ENCODE peak calls at places on chromosomes 16 and 17, in four cellular contexts. B is K562, T is GM12878, Z is HepG2. M is an unnamed sample.

GRCh38 chr16:74575175-74575804 is 31.6 kb downstream of the GLG1 start:
- DNase-seq in B (no peak), T (no peak), Z (no peak), M (no peak)

GRCh38 chr16:5851583-5851982 is 754.0 kb upstream of the EEF2KMT start:
- DNase-seq in B (no peak), T (no peak), Z (no peak), M (no peak)

GRCh38 chr17:74601944-74602572 is 10.0 kb upstream of the CD300LD start:
- DNase-seq in B (peak), T (no peak), Z (peak), M (peak)

GRCh38 chr17:38454528-38454927 is 26.3 kb downstream of the ARHGAP23 start:
- DNase-seq in B (no peak), T (no peak), Z (no peak), M (no peak)

GRCh38 chr16:55662641-55663040 is 6.9 kb downstream of the SLC6A2 start:
- DNase-seq in B (no peak), T (no peak), Z (no peak), M (no peak)

GRCh38 chr17:10046786-10047609 is 141.9 kb upstream of the RCVRN start:
- DNase-seq in B (no peak), T (peak), Z (no peak), M (no peak)

GRCh38 chr16:88415381-88416323 is 32.9 kb downstream of the ZNF469 start:
- DNase-seq in B (peak), T (no peak), Z (no peak), M (no peak)

GRCh38 chr17:35846055-35846809 is 22.5 kb downstream of the HEATR9 start:
- DNase-seq in B (no peak), T (no peak), Z (no peak), M (no peak)

GRCh38 chr16:87234601-87235000 is 82.6 kb downstream of the C16orf95 start:
- DNase-seq in B (no peak), T (no peak), Z (no peak), M (no peak)

GRCh38 chr16:81465375-81465943 is 20.9 kb downstream of the CMIP start:
- DNase-seq in B (no peak), T (no peak), Z (peak), M (no peak)

GRCh38 chr17:50044483-50044882 is 11.4 kb upstream of the ITGA3 start:
- DNase-seq in B (no peak), T (no peak), Z (no peak), M (no peak)

GRCh38 chr16:31460582-31461002 is 1.3 kb downstream of the ARMC5 start:
- DNase-seq in B (peak), T (no peak), Z (peak), M (peak)

GRCh38 chr17:54967621-54968258 is 714 bp downstream of the COX11 start:
- DNase-seq in B (peak), T (no peak), Z (peak), M (peak)

GRCh38 chr17:61238455-61238933 is 161.1 kb upstream of the TBX2 start:
- DNase-seq in B (no peak), T (no peak), Z (no peak), M (no peak)

GRCh38 chr17:52410781-52411180 is 252.3 kb upstream of the CA10 start:
- DNase-seq in B (no peak), T (no peak), Z (peak), M (no peak)

GRCh38 chr17:38745545-38745944 is 2.6 kb downstream of the PCGF2 start:
- DNase-seq in B (no peak), T (no peak), Z (peak), M (no peak)

GRCh38 chr17:50308666-50309065 is 34.4 kb downstream of the TMEM92 start:
- DNase-seq in B (no peak), T (no peak), Z (no peak), M (no peak)

GRCh38 chr17:66945451-66945850 is 19.1 kb upstream of the CACNG4 start:
- DNase-seq in B (no peak), T (no peak), Z (no peak), M (no peak)

GRCh38 chr17:39781028-39781800 is 43.5 kb downstream of the GRB7 start:
- DNase-seq in B (no peak), T (no peak), Z (no peak), M (no peak)

GRCh38 chr17:13405807-13406206 is 195.9 kb downstream of the HS3ST3A1 start:
- DNase-seq in B (no peak), T (no peak), Z (peak), M (no peak)

GRCh38 chr16:80948886-80949502 is 57.7 kb downstream of the CMC2 start:
- DNase-seq in B (peak), T (no peak), Z (peak), M (peak)

GRCh38 chr16:86078121-86078600 is 179.2 kb downstream of the IRF8 start:
- DNase-seq in B (no peak), T (no peak), Z (no peak), M (no peak)

GRCh38 chr17:81049973-81050551 is 15.1 kb downstream of the BAIAP2 start:
- DNase-seq in B (no peak), T (peak), Z (no peak), M (no peak)

GRCh38 chr17:32446949-32447348 is 2.6 kb downstream of the PSMD11 start:
- DNase-seq in B (no peak), T (no peak), Z (no peak), M (no peak)

GRCh38 chr16:11615756-11616447 is 29.2 kb upstream of the LITAF start:
- DNase-seq in B (peak), T (no peak), Z (peak), M (peak)

GRCh38 chr16:68274441-68274840 is 10.1 kb downstream of the SLC7A6 start:
- DNase-seq in B (no peak), T (no peak), Z (no peak), M (no peak)

GRCh38 chr16:56866955-56867830 is 2.2 kb downstream of the SLC12A3 start:
- DNase-seq in B (peak), T (no peak), Z (peak), M (peak)

GRCh38 chr17:69402052-69402451 is 12.4 kb upstream of the MAP2K6 start:
- DNase-seq in B (no peak), T (no peak), Z (peak), M (no peak)

GRCh38 chr16:81703177-81704155 is 75.6 kb upstream of the PLCG2 start:
- DNase-seq in B (no peak), T (no peak), Z (no peak), M (peak)

GRCh38 chr17:31834448-31834847 is 24.6 kb downstream of the COPRS start:
- DNase-seq in B (no peak), T (peak), Z (no peak), M (no peak)

GRCh38 chr17:33381201-33381600 is 88.1 kb upstream of the ASIC2 start:
- DNase-seq in B (no peak), T (no peak), Z (no peak), M (peak)

GRCh38 chr16:81003610-81004460 is 2.9 kb downstream of the CMC2 start:
- DNase-seq in B (no peak), T (no peak), Z (no peak), M (no peak)

GRCh38 chr17:1058423-1059130 is 61.6 kb downstream of the TIMM22 start:
- DNase-seq in B (peak), T (no peak), Z (peak), M (peak)

GRCh38 chr17:304461-304860 is 48.1 kb downstream of the RPH3AL start:
- DNase-seq in B (no peak), T (no peak), Z (no peak), M (peak)

GRCh38 chr16:68319185-68319908 is 8.5 kb downstream of the PRMT7 start:
- DNase-seq in B (no peak), T (no peak), Z (no peak), M (no peak)

GRCh38 chr17:80361495-80362220 is 53.3 kb upstream of the ENDOV start:
- DNase-seq in B (peak), T (no peak), Z (no peak), M (peak)

GRCh38 chr16:58635502-58635901 is 5.9 kb upstream of the CNOT1 start:
- DNase-seq in B (no peak), T (no peak), Z (no peak), M (no peak)

GRCh38 chr16:58634265-58634802 is 4.7 kb upstream of the CNOT1 start:
- DNase-seq in B (no peak), T (no peak), Z (peak), M (no peak)

GRCh38 chr16:58628845-58629680 is 563 bp downstream of the CNOT1 start:
- DNase-seq in B (peak), T (peak), Z (peak), M (peak)

GRCh38 chr16:58629681-58630640 is at the start of gene CNOT1:
- DNase-seq in B (peak), T (peak), Z (peak), M (peak)
- TF ChIP-seq EZH2 in B (no peak), T (no peak), Z (no peak), M (no peak)

GRCh38 chr16:83994087-83994486 is 26.0 kb downstream of the NECAB2 start:
- DNase-seq in B (no peak), T (no peak), Z (peak), M (no peak)

GRCh38 chr16:83994703-83995102 is 26.7 kb downstream of the NECAB2 start:
- DNase-seq in B (no peak), T (no peak), Z (no peak), M (no peak)

GRCh38 chr16:83996481-83997252 is 28.6 kb downstream of the NECAB2 start:
- DNase-seq in B (peak), T (no peak), Z (no peak), M (peak)

GRCh38 chr16:83998091-83998490 is 30.0 kb downstream of the NECAB2 start:
- DNase-seq in B (no peak), T (no peak), Z (no peak), M (no peak)

DNA sequence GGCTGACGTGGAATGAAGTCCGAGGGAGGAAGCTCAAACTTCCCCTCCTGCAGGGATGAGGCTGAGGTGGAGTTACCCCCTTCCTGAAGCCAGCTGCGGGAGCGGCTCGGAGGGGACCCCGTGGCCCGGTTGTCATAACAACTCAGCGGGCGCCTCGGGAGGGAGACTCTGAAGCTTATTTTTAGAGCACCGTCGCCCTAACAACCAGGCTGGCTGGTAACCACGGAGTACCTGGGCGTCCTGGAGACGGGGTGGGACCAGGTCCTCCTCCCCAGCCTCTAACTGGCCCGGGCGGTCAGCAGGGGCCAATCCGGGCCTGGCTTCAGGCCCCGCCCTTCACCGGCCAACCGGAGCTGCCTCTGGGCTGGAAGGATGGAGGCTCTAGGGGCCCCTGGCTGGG is 27.7 kb downstream of the NECAB2 start:
- DNase-seq in B (peak), T (no peak), Z (no peak), M (peak)
- TF ChIP-seq JUNB in B (no peak), T (no peak), Z (no peak), M (no peak)

GRCh38 chr17:48636177-48637018 is 10.2 kb upstream of the HOXB9 start:
- DNase-seq in B (peak), T (no peak), Z (peak), M (peak)

GRCh38 chr17:48634446-48635208 is 8.5 kb upstream of the HOXB9 start:
- DNase-seq in B (no peak), T (no peak), Z (no peak), M (no peak)

GRCh38 chr17:48639136-48639535 is 13.0 kb upstream of the HOXB9 start:
- DNase-seq in B (peak), T (no peak), Z (no peak), M (peak)

GRCh38 chr17:48639982-48640857 is 14.1 kb upstream of the HOXB9 start:
- DNase-seq in B (no peak), T (no peak), Z (no peak), M (no peak)

GRCh38 chr17:48637323-48638260 is 11.4 kb upstream of the HOXB9 start:
- DNase-seq in B (no peak), T (no peak), Z (no peak), M (peak)
- TF ChIP-seq EZH2 in B (no peak), T (no peak), Z (no peak), M (peak)

GRCh38 chr16:3599121-3599520 is 12.3 kb downstream of the SLX4 start:
- DNase-seq in B (no peak), T (no peak), Z (peak), M (no peak)

GRCh38 chr16:3602320-3602653 is 9.1 kb downstream of the SLX4 start:
- DNase-seq in B (no peak), T (no peak), Z (no peak), M (no peak)

GRCh38 chr16:3598236-3598635 is 13.2 kb downstream of the SLX4 start:
- DNase-seq in B (no peak), T (no peak), Z (no peak), M (no peak)

GRCh38 chr16:3599922-3600321 is 11.5 kb downstream of the SLX4 start:
- DNase-seq in B (no peak), T (no peak), Z (no peak), M (no peak)

DNA sequence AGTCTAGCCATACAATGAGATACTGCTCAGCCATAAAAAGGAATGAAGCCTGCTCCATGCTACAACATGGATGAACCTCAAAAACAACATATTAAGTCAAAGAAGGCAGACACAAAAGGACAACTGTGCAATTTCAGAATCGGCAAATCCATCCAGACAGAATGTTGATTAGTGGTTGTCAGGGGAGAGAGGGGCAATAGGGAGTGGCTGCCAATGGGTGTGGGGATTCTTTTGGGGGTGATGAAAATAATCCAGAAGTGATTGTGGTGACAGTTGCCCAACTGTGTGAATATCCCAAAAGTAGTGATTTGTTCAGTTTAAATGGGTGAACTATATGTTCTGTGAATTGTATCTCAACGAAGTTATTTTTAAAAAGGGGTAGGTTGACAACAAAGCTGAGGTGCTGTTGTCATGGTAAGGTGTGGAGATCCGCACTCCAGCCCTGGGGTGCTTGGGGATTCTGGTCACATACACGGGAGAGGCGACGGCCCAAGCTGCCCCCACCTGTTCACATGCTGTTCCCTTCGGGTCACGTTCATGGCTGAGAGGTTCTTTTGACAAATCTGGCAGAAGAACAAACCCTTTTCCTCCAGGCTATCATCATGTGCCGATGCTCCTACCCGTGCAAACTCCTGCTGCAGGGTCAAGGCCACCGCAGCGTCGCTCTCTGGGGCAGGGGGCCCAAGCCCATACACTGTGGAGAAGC is 9.6 kb downstream of the SLX4 start:
- DNase-seq in B (no peak), T (no peak), Z (no peak), M (no peak)
- TF ChIP-seq JUNB in B (no peak), T (no peak), Z (no peak), M (no peak)

GRCh38 chr17:57044976-57045867 is 39.8 kb upstream of the AKAP1 start:
- DNase-seq in B (no peak), T (no peak), Z (no peak), M (no peak)
- TF ChIP-seq EZH2 in B (no peak), T (no peak), Z (no peak), M (no peak)

DNA sequence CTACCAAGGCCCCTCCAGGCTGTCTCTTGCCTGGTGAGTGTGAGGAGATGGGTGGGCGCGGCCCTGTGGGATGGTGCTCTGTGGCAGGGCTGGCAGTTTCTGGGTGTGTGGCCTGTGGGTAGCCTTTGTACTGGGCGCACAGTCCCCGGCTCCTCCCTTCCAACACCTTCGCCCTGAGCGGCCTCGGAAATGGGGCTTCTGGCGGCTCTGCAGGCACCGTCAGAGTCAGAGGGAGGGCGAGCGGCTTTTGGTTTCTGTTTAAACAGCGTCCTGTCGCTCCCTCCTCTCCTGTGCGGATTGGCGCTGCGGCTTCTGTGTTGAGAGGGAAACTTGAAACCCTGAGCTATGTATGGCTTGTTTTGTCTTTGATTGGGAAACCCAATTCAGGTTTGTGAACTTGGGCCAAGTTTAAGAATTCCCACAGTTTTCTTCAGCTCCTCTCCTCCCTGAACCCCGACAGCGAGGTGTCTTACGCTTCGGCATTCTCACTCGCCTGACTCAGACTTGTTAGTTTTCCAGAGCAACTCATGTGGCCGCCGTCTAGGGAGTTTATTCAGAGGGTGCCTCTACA is 8.3 kb upstream of the ZNF750 start:
- DNase-seq in B (no peak), T (no peak), Z (peak), M (no peak)
- TF ChIP-seq JUNB in B (no peak), T (no peak), Z (no peak), M (no peak)

DNA sequence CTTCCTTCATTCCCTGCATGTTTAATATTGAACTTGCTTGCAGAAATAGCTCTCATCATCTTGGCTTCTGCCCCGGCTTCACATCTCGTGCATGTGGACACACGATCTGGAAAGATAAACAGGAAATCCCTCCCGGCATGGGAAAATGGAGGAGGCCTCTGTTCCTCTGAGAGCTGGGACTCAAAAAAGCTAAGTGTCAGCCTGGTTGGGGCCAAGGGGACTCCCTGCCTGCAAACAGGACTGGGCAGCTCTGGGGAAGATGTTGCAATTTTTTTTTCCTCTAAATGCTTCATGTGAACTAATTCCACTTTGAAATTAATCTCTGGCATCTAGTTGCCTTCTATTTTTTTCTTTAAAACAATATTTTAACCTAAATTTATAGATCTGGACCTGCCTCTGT is 24.8 kb downstream of the ITPRIPL2 start:
- DNase-seq in B (no peak), T (no peak), Z (no peak), M (peak)
- TF ChIP-seq EZH2 in B (no peak), T (no peak), Z (no peak), M (no peak)

GRCh38 chr17:16989953-16990860 is 18.3 kb upstream of the TNFRSF13B start:
- DNase-seq in B (no peak), T (no peak), Z (no peak), M (no peak)

GRCh38 chr17:16995930-16996329 is 24.0 kb upstream of the TNFRSF13B start:
- DNase-seq in B (no peak), T (no peak), Z (no peak), M (no peak)

GRCh38 chr17:16997514-16998429 is 25.9 kb upstream of the TNFRSF13B start:
- DNase-seq in B (no peak), T (no peak), Z (no peak), M (no peak)

GRCh38 chr17:16991349-16992009 is 19.6 kb upstream of the TNFRSF13B start:
- DNase-seq in B (peak), T (no peak), Z (peak), M (peak)

GRCh38 chr17:16994626-16995025 is 22.7 kb upstream of the TNFRSF13B start:
- DNase-seq in B (no peak), T (no peak), Z (no peak), M (no peak)
- TF ChIP-seq JUNB in B (no peak), T (no peak), Z (no peak), M (no peak)

GRCh38 chr17:4741544-4741943 is 1.8 kb upstream of the CXCL16 start:
- DNase-seq in B (no peak), T (no peak), Z (no peak), M (no peak)

GRCh38 chr17:4740584-4740983 is 856 bp upstream of the CXCL16 start:
- DNase-seq in B (no peak), T (no peak), Z (no peak), M (no peak)

GRCh38 chr17:4739122-4740024 is at the start of the genes CXCL16 and ZMYND15:
- DNase-seq in B (peak), T (no peak), Z (no peak), M (peak)

GRCh38 chr17:4738136-4739121 is 1.2 kb upstream of the ZMYND15 start:
- DNase-seq in B (no peak), T (no peak), Z (no peak), M (peak)

DNA sequence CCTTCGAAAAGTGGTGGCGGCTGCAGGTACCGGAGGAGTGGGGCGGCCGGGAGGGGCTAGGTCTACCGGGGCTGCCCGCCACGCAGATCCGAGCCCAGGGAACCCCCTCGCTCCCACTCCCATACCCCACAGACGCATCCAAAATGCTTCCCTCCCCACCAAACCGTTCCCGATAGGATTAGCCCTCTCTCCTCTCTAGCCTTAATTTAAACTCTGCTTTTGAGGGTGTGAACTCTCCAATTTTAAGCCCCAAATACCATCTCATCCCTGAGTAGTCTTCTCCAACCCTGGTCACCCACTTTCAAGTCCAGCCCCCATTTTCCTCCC is 260 bp upstream of the CXCL16 start:
- DNase-seq in B (no peak), T (no peak), Z (no peak), M (no peak)
- TF ChIP-seq EZH2 in B (no peak), T (no peak), Z (no peak), M (no peak)